ENCODE peak calls at places on chromosomes 4 and X, in four cellular contexts. One of them, this sample, is unnamed.

GRCh38 chrX:9269134-9269533 is 195.7 kb upstream of the TBL1X start:
- DNase-seq in ELF-1: no peak
- DNase-seq in A172: no peak
- DNase-seq in IMR-90: no peak
- DNase-seq in this sample: no peak

GRCh38 chr4:150518559-150518958 is 63.4 kb upstream of the MAB21L2 start:
- DNase-seq in ELF-1: no peak
- DNase-seq in A172: peak
- DNase-seq in IMR-90: peak
- DNase-seq in this sample: no peak

GRCh38 chr4:39205000-39205399 is 22.7 kb downstream of the WDR19 start:
- DNase-seq in ELF-1: no peak
- DNase-seq in A172: no peak
- DNase-seq in IMR-90: no peak
- DNase-seq in this sample: no peak

GRCh38 chrX:15853586-15854079 is 980 bp downstream of the AP1S2 start:
- DNase-seq in ELF-1: no peak
- DNase-seq in A172: peak
- DNase-seq in IMR-90: no peak
- DNase-seq in this sample: no peak

GRCh38 chr4:1010522-1011021 is 854 bp upstream of the FGFRL1 start:
- DNase-seq in ELF-1: no peak
- DNase-seq in A172: no peak
- DNase-seq in IMR-90: peak
- DNase-seq in this sample: peak

GRCh38 chrX:17629519-17629918 is 107.8 kb upstream of the SCML1 start:
- DNase-seq in ELF-1: no peak
- DNase-seq in A172: no peak
- DNase-seq in IMR-90: no peak
- DNase-seq in this sample: no peak

GRCh38 chrX:112840382-112841113 is at the start of gene AMOT:
- DNase-seq in ELF-1: peak
- DNase-seq in A172: peak
- DNase-seq in IMR-90: peak
- DNase-seq in this sample: peak

GRCh38 chr4:35423104-35423503 is 821.2 kb downstream of the ARAP2 start:
- DNase-seq in ELF-1: no peak
- DNase-seq in A172: no peak
- DNase-seq in IMR-90: no peak
- DNase-seq in this sample: no peak

GRCh38 chr4:118036336-118036735 is 2.0 kb downstream of the NDST3 start:
- DNase-seq in ELF-1: no peak
- DNase-seq in A172: no peak
- DNase-seq in IMR-90: no peak
- DNase-seq in this sample: no peak

GRCh38 chr4:152014280-152014679 is 253.5 kb upstream of the GATB start:
- DNase-seq in ELF-1: no peak
- DNase-seq in A172: no peak
- DNase-seq in IMR-90: no peak
- DNase-seq in this sample: no peak

GRCh38 chr4:182808673-182809416 is 108.3 kb downstream of the DCTD start:
- DNase-seq in ELF-1: no peak
- DNase-seq in A172: peak
- DNase-seq in IMR-90: peak
- DNase-seq in this sample: no peak

GRCh38 chr4:81021526-81021944 is 9.0 kb upstream of the BMP3 start:
- DNase-seq in ELF-1: no peak
- DNase-seq in A172: no peak
- DNase-seq in IMR-90: no peak
- DNase-seq in this sample: no peak

This sample was measured in body of pancreas.